ENCODE peak calls at places on chromosome 9, in eight cellular contexts. H, D, Q, M, F, I, P and A are unnamed samples.

GRCh38 chr9:136309101-136309801 is 5.4 kb upstream of the CCDC187 start:
- DNase-seq in H (no peak), M (no peak), Q (no peak), D (peak), F (no peak), I (no peak), P (no peak), A (no peak)

GRCh38 chr9:12681620-12682019 is 11.6 kb upstream of the TYRP1 start:
- DNase-seq in M (no peak), P (no peak), H (no peak), Q (no peak), D (no peak), I (no peak), F (no peak), A (no peak)

GRCh38 chr9:76322810-76323209 is 71.4 kb downstream of the RFK start:
- DNase-seq in I (no peak), H (no peak), P (no peak), D (no peak), Q (no peak), F (no peak), M (no peak), A (no peak)

GRCh38 chr9:108056805-108057386 is 567.3 kb upstream of the KLF4 start:
- DNase-seq in H (no peak), D (no peak), F (no peak), P (peak), I (no peak), M (no peak), Q (no peak), A (no peak)

GRCh38 chr9:94920439-94920951 is 194.0 kb downstream of the AOPEP start:
- DNase-seq in D (no peak), M (no peak), Q (no peak), H (no peak), I (no peak), F (peak), P (no peak), A (no peak)

GRCh38 chr9:76390656-76391055 is 3.6 kb downstream of the RFK start:
- DNase-seq in Q (no peak), P (peak), H (no peak), F (no peak), I (no peak), D (no peak), M (no peak), A (no peak)

GRCh38 chr9:88219601-88220000 is 81.3 kb upstream of the SPATA31C2 start:
- DNase-seq in H (no peak), P (no peak), Q (no peak), I (no peak), M (no peak), D (no peak), F (no peak), A (no peak)

GRCh38 chr9:91361294-91362201 is at the start of gene AUH:
- DNase-seq in I (peak), Q (peak), P (peak), D (peak), H (peak), M (peak), F (peak), A (peak)

GRCh38 chr9:93124793-93125192 is 9.3 kb downstream of the NINJ1 start:
- DNase-seq in D (no peak), Q (no peak), M (no peak), F (peak), H (peak), I (no peak), P (no peak), A (no peak)

GRCh38 chr9:112174223-112174964 is 703 bp downstream of the SUSD1 start:
- DNase-seq in I (peak), Q (no peak), F (no peak), H (peak), D (peak), M (peak), P (peak), A (no peak)

GRCh38 chr9:132309056-132309455 is 45.7 kb downstream of the SETX start:
- DNase-seq in M (no peak), F (no peak), I (no peak), D (no peak), Q (no peak), P (no peak), H (no peak), A (no peak)

GRCh38 chr9:38171926-38172325 is 102.9 kb upstream of the SHB start:
- DNase-seq in F (no peak), Q (no peak), P (no peak), I (no peak), D (no peak), H (no peak), M (no peak), A (no peak)

GRCh38 chr9:749712-750111 is 91.8 kb upstream of the DMRT1 start:
- DNase-seq in D (no peak), Q (no peak), F (peak), P (no peak), H (no peak), I (no peak), M (no peak), A (no peak)

GRCh38 chr9:108580021-108580439 is 275.8 kb downstream of the ACTL7B start:
- DNase-seq in H (no peak), D (no peak), M (no peak), F (no peak), Q (peak), P (no peak), I (no peak), A (no peak)

GRCh38 chr9:120014751-120015235 is 565.2 kb downstream of the CDK5RAP2 start:
- DNase-seq in Q (no peak), H (no peak), P (no peak), M (no peak), D (no peak), I (no peak), F (no peak), A (no peak)

GRCh38 chr9:19149230-19149629 is 21.9 kb upstream of the PLIN2 start:
- DNase-seq in D (no peak), I (no peak), M (no peak), F (no peak), P (no peak), Q (no peak), H (no peak), A (no peak)

GRCh38 chr9:91185193-91185886 is 176.4 kb downstream of the AUH start:
- DNase-seq in F (peak), M (no peak), Q (no peak), I (peak), P (no peak), D (no peak), H (no peak), A (no peak)

GRCh38 chr9:16171851-16172250 is 619.0 kb downstream of the CCDC171 start:
- DNase-seq in P (no peak), D (no peak), Q (no peak), M (no peak), I (no peak), F (no peak), H (no peak), A (no peak)

GRCh38 chr9:35635730-35636129 is 15.0 kb downstream of the SIT1 start:
- DNase-seq in Q (no peak), F (no peak), D (no peak), H (no peak), I (no peak), P (no peak), M (no peak), A (no peak)
- H3K4me3 ChIP-seq in Q (no peak), F (no peak), D (no peak), H (no peak), I (no peak), P (no peak), M (no peak), A (no peak)

GRCh38 chr9:35103660-35104191 is 795 bp upstream of the STOML2 start:
- DNase-seq in H (no peak), P (no peak), F (peak), D (no peak), M (no peak), I (no peak), Q (no peak), A (no peak)
- H3K27ac ChIP-seq in H (no peak), P (peak), F (peak), D (peak), M (peak), I (peak), Q (peak), A (peak)

DNA sequence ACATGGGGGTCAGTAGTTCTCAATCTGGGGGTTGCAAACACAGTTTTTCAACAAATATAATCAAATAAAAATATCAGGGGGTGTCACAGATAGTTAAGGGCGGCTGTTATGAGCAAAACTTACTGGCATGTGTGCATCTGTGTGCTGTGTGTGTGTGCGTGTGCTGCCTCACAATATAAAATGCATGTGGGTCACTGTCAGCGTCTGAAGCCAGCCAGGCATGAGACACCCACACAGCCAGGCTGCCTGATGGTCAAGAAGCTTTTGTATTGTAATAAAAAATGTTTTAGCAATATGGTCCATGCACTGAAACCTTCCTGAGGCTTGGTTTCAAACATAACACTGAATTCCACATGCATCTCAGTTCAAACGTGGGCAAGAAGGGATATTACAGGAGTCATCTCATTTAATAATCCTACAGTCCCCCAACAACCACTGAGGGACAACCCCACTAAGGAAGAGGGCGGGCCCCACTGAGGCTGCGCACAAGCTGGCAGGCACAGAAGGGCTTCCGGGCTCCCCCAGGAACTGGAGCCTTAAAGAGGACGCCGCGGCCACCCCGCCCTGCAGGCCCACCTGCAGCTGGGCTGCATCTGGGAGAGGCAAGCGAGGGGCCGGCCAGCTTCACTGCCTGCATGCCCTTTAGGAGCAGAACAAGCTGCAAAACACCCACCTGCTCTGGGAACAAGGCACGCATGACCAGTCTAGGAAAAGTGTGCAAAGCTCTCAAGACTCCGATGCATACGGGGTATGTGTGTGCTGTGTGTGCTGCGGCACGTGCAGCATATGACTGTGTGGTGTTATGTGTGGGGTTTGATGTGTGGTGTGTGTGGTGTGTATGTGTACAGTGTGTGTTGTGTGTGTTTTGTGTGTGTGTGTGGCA is 14.1 kb downstream of the SEMA4D start:
- DNase-seq in H (peak), P (no peak), Q (no peak), D (no peak), I (peak), F (no peak), M (no peak), A (no peak)
- TF ChIP-seq POLR2AphosphoS5 in H (peak), P (no peak), Q (no peak), D (no peak), I (no peak), F (no peak), M (no peak), A (no peak)

GRCh38 chr9:128615571-128615970 is 41.1 kb downstream of the DYNC2I2 start:
- DNase-seq in Q (no peak), D (no peak), F (no peak), H (peak), P (no peak), M (no peak), I (no peak), A (no peak)

GRCh38 chr9:128614728-128615127 is 41.9 kb downstream of the DYNC2I2 start:
- DNase-seq in D (no peak), H (no peak), P (no peak), Q (no peak), F (no peak), I (no peak), M (no peak), A (no peak)

GRCh38 chr9:128619127-128619526 is 37.5 kb downstream of the DYNC2I2 start:
- DNase-seq in P (no peak), I (no peak), M (no peak), Q (no peak), F (no peak), D (no peak), H (no peak), A (no peak)

GRCh38 chr9:128619779-128620178 is 36.9 kb downstream of the DYNC2I2 start:
- DNase-seq in Q (no peak), M (no peak), F (no peak), D (no peak), P (no peak), H (no peak), I (no peak), A (no peak)

GRCh38 chr9:128617943-128618342 is 38.7 kb downstream of the DYNC2I2 start:
- DNase-seq in F (no peak), I (no peak), M (no peak), H (peak), Q (no peak), P (no peak), D (no peak), A (no peak)
- H3K4me3 ChIP-seq in F (no peak), I (no peak), M (no peak), H (no peak), Q (no peak), P (no peak), D (no peak), A (no peak)

GRCh38 chr9:85202596-85202995 is 533.1 kb downstream of the NTRK2 start:
- DNase-seq in I (no peak), M (no peak), F (no peak), Q (no peak), D (no peak), P (no peak), H (no peak), A (no peak)
- H3K27ac ChIP-seq in I (no peak), M (no peak), F (no peak), Q (no peak), D (no peak), P (no peak), H (no peak), A (no peak)

GRCh38 chr9:126700296-126700695 is 86.6 kb downstream of the LMX1B start:
- DNase-seq in P (no peak), Q (no peak), M (no peak), F (peak), D (peak), H (peak), I (no peak), A (no peak)

GRCh38 chr9:126700903-126701819 is 87.4 kb downstream of the LMX1B start:
- DNase-seq in P (no peak), D (peak), Q (no peak), F (peak), H (peak), I (no peak), M (no peak), A (no peak)

GRCh38 chr9:126698251-126698650 is 84.5 kb downstream of the LMX1B start:
- DNase-seq in I (no peak), H (peak), P (no peak), Q (no peak), F (peak), D (peak), M (no peak), A (no peak)

GRCh38 chr9:126698756-126699155 is 85.0 kb downstream of the LMX1B start:
- DNase-seq in D (peak), F (peak), M (no peak), H (peak), P (no peak), Q (no peak), I (no peak), A (no peak)

DNA sequence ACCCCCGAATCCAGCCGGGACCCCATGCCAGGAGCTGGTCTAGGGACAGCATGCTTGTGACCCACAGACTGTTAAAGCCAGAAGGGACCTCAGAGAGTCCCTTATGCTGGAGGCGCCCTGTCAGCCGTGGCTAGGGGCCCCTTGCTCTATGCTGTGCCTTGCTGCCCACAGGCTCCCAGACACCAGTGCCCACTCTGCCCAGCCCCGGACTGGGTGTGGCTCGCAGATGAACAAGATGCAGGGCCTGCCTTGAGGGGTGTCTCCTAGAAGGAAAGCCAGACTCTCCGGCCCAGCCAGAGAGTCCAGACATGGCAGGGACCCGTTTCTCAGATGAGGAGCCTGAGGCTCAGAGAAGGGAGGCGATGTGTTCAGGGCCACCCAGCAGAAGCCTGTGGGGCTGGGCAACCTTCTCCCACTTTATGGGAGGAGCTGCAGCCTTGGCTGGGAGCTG is 85.7 kb downstream of the LMX1B start:
- DNase-seq in Q (no peak), M (no peak), F (peak), H (peak), D (peak), I (no peak), P (no peak), A (no peak)
- TF ChIP-seq POLR2AphosphoS5 in Q (no peak), M (no peak), F (no peak), H (no peak), D (no peak), I (no peak), P (no peak), A (no peak)

GRCh38 chr9:133987946-133988665 is 4.0 kb downstream of the VAV2 start:
- DNase-seq in D (no peak), P (no peak), I (no peak), H (peak), F (peak), M (no peak), Q (no peak), A (no peak)

GRCh38 chr9:133991211-133991921 is 758 bp downstream of the VAV2 start:
- DNase-seq in D (peak), Q (no peak), H (peak), I (no peak), P (peak), F (peak), M (peak), A (no peak)

GRCh38 chr9:133987455-133987800 is 4.7 kb downstream of the VAV2 start:
- DNase-seq in D (no peak), P (no peak), H (peak), M (no peak), F (peak), I (no peak), Q (no peak), A (no peak)

GRCh38 chr9:133990366-133991210 is 1.5 kb downstream of the VAV2 start:
- DNase-seq in H (peak), M (peak), P (peak), I (peak), Q (peak), F (peak), D (peak), A (no peak)

DNA sequence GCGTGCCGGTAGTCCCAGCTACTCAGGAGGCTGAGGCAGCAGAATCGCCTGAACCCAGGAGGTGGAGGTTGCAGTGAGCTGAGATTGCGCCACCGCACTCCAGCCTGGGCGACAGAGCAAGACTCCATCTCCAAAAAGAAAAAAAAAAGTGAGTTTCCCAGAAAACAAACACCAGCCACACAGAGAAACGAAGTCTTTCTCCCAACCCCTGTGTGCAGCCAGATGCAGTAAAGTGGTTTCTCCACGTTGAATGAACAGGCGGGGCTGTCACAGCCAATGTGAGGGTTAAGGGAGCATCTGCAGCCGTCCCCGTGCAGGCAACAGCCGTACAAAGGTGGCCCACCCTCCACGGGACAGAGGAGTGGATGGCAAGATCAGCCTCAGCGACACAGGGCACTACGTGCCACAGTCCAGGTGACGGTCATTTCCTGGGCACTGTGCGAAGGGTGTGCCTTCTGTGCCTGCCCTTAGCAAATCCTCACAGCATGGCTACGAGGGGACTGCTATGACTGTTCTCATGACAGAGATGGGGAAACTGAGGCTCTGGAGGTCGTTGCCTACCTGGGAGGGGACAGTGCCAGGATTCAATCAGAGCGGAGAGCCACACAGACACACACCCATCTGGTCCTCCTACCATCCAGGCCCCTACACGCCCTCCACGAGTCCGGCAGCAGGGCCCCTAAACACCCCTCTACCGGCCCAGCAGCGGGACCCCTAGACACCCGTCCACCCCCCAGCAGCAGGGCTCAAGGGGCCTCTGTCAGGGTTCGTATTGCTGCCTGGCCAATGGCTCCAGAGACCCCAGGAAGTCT is 2.4 kb downstream of the VAV2 start:
- DNase-seq in P (no peak), Q (no peak), H (peak), F (peak), M (no peak), D (no peak), I (no peak), A (no peak)
- H3K4me3 ChIP-seq in P (no peak), Q (no peak), H (peak), F (no peak), M (peak), D (peak), I (no peak), A (peak)

GRCh38 chr9:32741706-32742105 is 41.6 kb upstream of the TMEM215 start:
- DNase-seq in F (no peak), P (no peak), D (no peak), I (no peak), M (no peak), Q (no peak), H (no peak), A (no peak)
- H3K27ac ChIP-seq in F (no peak), P (no peak), D (no peak), I (no peak), M (no peak), Q (no peak), H (no peak), A (no peak)

GRCh38 chr9:114387678-114388431 is at the start of gene AKNA:
- DNase-seq in Q (no peak), H (peak), P (peak), M (peak), F (peak), D (no peak), I (peak), A (no peak)
- TF ChIP-seq POLR2AphosphoS5 in Q (no peak), H (peak), P (peak), M (no peak), F (peak), D (no peak), I (peak), A (no peak)